ENCODE peak calls at places on chromosomes 3 and 15, in nine cellular contexts. G is endothelial cell; C is stimulated activated naive CD4-positive, alpha-beta T cell treated with Interleukin-2 at 50 U/mL for 16 hours; J is activated CD4-positive, alpha-beta T cell treated with anti-CD3 and anti-CD28 coated beads, Interleukin-2, amount 50 U/mL, for 4 hours; M is left cardiac atrium; E is COR-L47; B is posterior vena cava; V is occipital lobe; I is NCI-H2029 treated with DMSO at 0.1 percent for 48 hours. P is an unnamed sample.

GRCh38 chr3:125211523-125212095 is 939 bp downstream of the SLC12A8 start:
- DNase-seq in V (no peak), J (no peak), M (no peak), E (no peak), B (no peak), C (no peak), G (no peak), I (no peak), P (no peak)

GRCh38 chr3:134392336-134392983 is 18.2 kb upstream of the AMOTL2 start:
- DNase-seq in B (no peak), C (no peak), J (no peak), I (no peak), M (peak), V (no peak), E (no peak), G (no peak), P (no peak)

GRCh38 chr3:171789759-171790505 is 20.4 kb downstream of the PLD1 start:
- DNase-seq in V (no peak), B (no peak), E (no peak), G (no peak), J (no peak), C (no peak), I (no peak), M (no peak), P (no peak)

GRCh38 chr3:123479891-123480290 is 31.0 kb upstream of the ADCY5 start:
- DNase-seq in M (no peak), C (no peak), B (peak), G (no peak), I (no peak), E (no peak), J (no peak), V (no peak), P (no peak)

GRCh38 chr3:126129408-126129891 is 45.5 kb upstream of the SLC41A3 start:
- DNase-seq in C (no peak), V (no peak), M (peak), J (no peak), E (no peak), I (no peak), B (peak), G (no peak), P (no peak)

GRCh38 chr3:143590660-143591059 is 257.6 kb downstream of the SLC9A9 start:
- DNase-seq in B (no peak), E (no peak), C (no peak), M (no peak), I (no peak), V (no peak), J (no peak), G (no peak), P (no peak)

GRCh38 chr15:48177875-48178611 is at the start of gene MYEF2:
- DNase-seq in B (peak), J (peak), I (no peak), C (peak), E (peak), V (peak), M (peak), G (peak), P (peak)

GRCh38 chr15:96977886-96978285 is 647.4 kb downstream of the NR2F2 start:
- DNase-seq in M (no peak), G (no peak), I (no peak), J (no peak), C (no peak), B (no peak), E (no peak), V (no peak), P (no peak)

GRCh38 chr3:109683746-109684145 is 346.4 kb upstream of the DPPA4 start:
- DNase-seq in E (no peak), M (no peak), C (no peak), J (no peak), B (no peak), G (no peak), I (no peak), V (no peak), P (no peak)

GRCh38 chr3:149726716-149727407 is 25.4 kb downstream of the COMMD2 start:
- DNase-seq in B (no peak), I (no peak), G (no peak), M (no peak), V (no peak), J (no peak), C (no peak), E (no peak), P (no peak)

GRCh38 chr3:148175215-148175614 is 522.5 kb upstream of the AGTR1 start:
- DNase-seq in V (no peak), G (no peak), B (no peak), C (no peak), E (no peak), M (no peak), J (no peak), I (no peak), P (no peak)

GRCh38 chr3:161310649-161311423 is 60.5 kb downstream of the SPTSSB start:
- DNase-seq in E (no peak), B (no peak), I (no peak), J (peak), G (no peak), M (no peak), C (peak), V (no peak), P (no peak)

GRCh38 chr15:26095710-26096330 is 232.7 kb upstream of the ATP10A start:
- DNase-seq in I (no peak), E (no peak), G (peak), V (no peak), B (no peak), M (no peak), C (no peak), J (no peak), P (no peak)

GRCh38 chr15:74780983-74781672 is 752 bp upstream of the CSK start:
- DNase-seq in B (peak), M (no peak), E (no peak), V (no peak), G (no peak), I (no peak), C (peak), J (no peak), P (no peak)

GRCh38 chr3:26799679-26800317 is 177.2 kb downstream of the LRRC3B start:
- DNase-seq in I (no peak), V (no peak), C (no peak), J (no peak), E (no peak), B (no peak), G (no peak), M (no peak), P (no peak)

GRCh38 chr15:70605606-70606410 is 157.6 kb downstream of the UACA start:
- DNase-seq in E (peak), C (no peak), B (peak), I (peak), M (peak), J (no peak), V (peak), G (no peak), P (no peak)

GRCh38 chr15:25402342-25402741 is 36.5 kb downstream of the UBE3A start:
- DNase-seq in V (no peak), M (no peak), G (no peak), J (no peak), E (no peak), B (no peak), C (no peak), I (no peak), P (no peak)

GRCh38 chr3:66490214-66490613 is 10.6 kb downstream of the LRIG1 start:
- DNase-seq in V (no peak), I (no peak), G (no peak), B (no peak), E (no peak), J (no peak), M (no peak), C (no peak), P (no peak)

GRCh38 chr15:48609486-48609885 is 36.0 kb downstream of the FBN1 start:
- DNase-seq in B (no peak), E (no peak), C (no peak), M (no peak), V (no peak), I (no peak), J (no peak), G (no peak), P (no peak)

GRCh38 chr15:69719527-69719926 is 266.9 kb downstream of the RPLP1 start:
- DNase-seq in I (no peak), C (peak), J (peak), G (no peak), B (no peak), M (no peak), V (no peak), E (no peak), P (peak)

GRCh38 chr15:90681480-90681879 is 35.7 kb upstream of the BLM start:
- DNase-seq in I (no peak), V (no peak), E (no peak), J (no peak), G (no peak), B (peak), C (no peak), M (no peak), P (no peak)

GRCh38 chr15:89822030-89822429 is 7.4 kb upstream of the ANPEP start:
- DNase-seq in V (no peak), G (no peak), C (no peak), E (no peak), J (no peak), I (no peak), B (peak), M (no peak), P (no peak)

GRCh38 chr15:40501487-40501886 is 30.7 kb downstream of the CHST14 start:
- DNase-seq in C (no peak), M (no peak), G (no peak), B (no peak), V (no peak), I (no peak), E (no peak), J (no peak), P (no peak)

GRCh38 chr15:41394924-41395323 is 7.4 kb downstream of the NDUFAF1 start:
- DNase-seq in M (no peak), J (no peak), E (no peak), G (no peak), C (no peak), B (no peak), I (no peak), V (no peak), P (no peak)

GRCh38 chr3:128278130-128278529 is 124.8 kb downstream of the EEFSEC start:
- DNase-seq in E (no peak), C (no peak), I (no peak), B (no peak), J (no peak), G (no peak), V (no peak), M (no peak), P (no peak)

GRCh38 chr3:99659965-99660364 is 21.6 kb downstream of the COL8A1 start:
- DNase-seq in J (no peak), I (no peak), E (no peak), B (no peak), V (no peak), G (no peak), C (no peak), M (no peak), P (no peak)

GRCh38 chr3:58021962-58022361 is 13.7 kb downstream of the FLNB start:
- DNase-seq in J (no peak), V (no peak), M (no peak), B (no peak), I (no peak), E (no peak), G (no peak), C (no peak), P (no peak)

P was measured in activated T-cell treated with anti-CD3 and anti-CD28 coated beads for 1 hour.